ENCODE peak calls at places on chromosomes 5 and 9, in four cellular contexts. One of them, this sample, is unnamed.

GRCh38 chr9:124695280-124695890 is 75.7 kb downstream of the NR6A1 start:
- DNase-seq in stomach: no peak
- DNase-seq in upper lobe of left lung: peak; percentile 58
- DNase-seq in HepG2: no peak
- DNase-seq in this sample: no peak

GRCh38 chr5:95533761-95534160 is 21.0 kb downstream of the SKIC3 start:
- DNase-seq in HepG2: no peak
- DNase-seq in stomach: no peak
- DNase-seq in upper lobe of left lung: no peak
- DNase-seq in this sample: no peak

GRCh38 chr9:120807607-120808379 is 14.6 kb upstream of the FBXW2 start:
- DNase-seq in upper lobe of left lung: no peak
- DNase-seq in HepG2: no peak
- DNase-seq in stomach: no peak
- DNase-seq in this sample: no peak

GRCh38 chr5:143352691-143353090 is 50.8 kb downstream of the NR3C1 start:
- DNase-seq in upper lobe of left lung: no peak
- DNase-seq in HepG2: no peak
- DNase-seq in stomach: no peak
- DNase-seq in this sample: no peak

GRCh38 chr5:132025403-132025971 is 14.0 kb upstream of the ACSL6 start:
- DNase-seq in HepG2: no peak
- DNase-seq in upper lobe of left lung: no peak
- DNase-seq in stomach: no peak
- DNase-seq in this sample: no peak

GRCh38 chr9:36101916-36102741 is 34.4 kb upstream of the GLIPR2 start:
- DNase-seq in stomach: no peak
- DNase-seq in HepG2: peak; percentile 57
- DNase-seq in upper lobe of left lung: no peak
- DNase-seq in this sample: no peak

GRCh38 chr5:36934740-36935356 is 58.3 kb downstream of the NIPBL start:
- DNase-seq in upper lobe of left lung: no peak
- DNase-seq in stomach: no peak
- DNase-seq in HepG2: no peak
- DNase-seq in this sample: no peak

GRCh38 chr9:37913480-37914153 is 9.7 kb upstream of the SLC25A51 start:
- DNase-seq in upper lobe of left lung: no peak
- DNase-seq in HepG2: peak; percentile 81
- DNase-seq in stomach: peak; percentile 85
- DNase-seq in this sample: peak; percentile 87

GRCh38 chr5:41636605-41637004 is 126.2 kb upstream of the PLCXD3 start:
- DNase-seq in stomach: no peak
- DNase-seq in upper lobe of left lung: no peak
- DNase-seq in HepG2: peak; percentile 54
- DNase-seq in this sample: no peak

GRCh38 chr9:89438194-89438593 is 59.7 kb downstream of the SEMA4D start:
- DNase-seq in stomach: no peak
- DNase-seq in upper lobe of left lung: no peak
- DNase-seq in HepG2: no peak
- DNase-seq in this sample: no peak

GRCh38 chr9:134186471-134187109 is 22.2 kb upstream of the RNU6ATAC start:
- DNase-seq in stomach: no peak
- DNase-seq in HepG2: no peak
- DNase-seq in upper lobe of left lung: peak; percentile 65
- DNase-seq in this sample: peak; percentile 68

GRCh38 chr5:58458851-58459275 is 1.0 kb downstream of the PLK2 start:
- DNase-seq in stomach: no peak
- DNase-seq in HepG2: peak; percentile 43
- DNase-seq in upper lobe of left lung: no peak
- DNase-seq in this sample: no peak

GRCh38 chr5:134175874-134176522 is 752 bp downstream of the SKP1 start:
- DNase-seq in stomach: peak; percentile 36
- DNase-seq in HepG2: no peak
- DNase-seq in upper lobe of left lung: no peak
- DNase-seq in this sample: peak; percentile 68

GRCh38 chr5:172574845-172575170 is 66.3 kb upstream of the NEURL1B start:
- DNase-seq in stomach: no peak
- DNase-seq in HepG2: no peak
- DNase-seq in upper lobe of left lung: no peak
- DNase-seq in this sample: no peak
- TF ChIP-seq EP300 in stomach: no peak
- TF ChIP-seq EP300 in HepG2: no peak
- TF ChIP-seq EP300 in upper lobe of left lung: no peak
- TF ChIP-seq EP300 in this sample: no peak

DNA sequence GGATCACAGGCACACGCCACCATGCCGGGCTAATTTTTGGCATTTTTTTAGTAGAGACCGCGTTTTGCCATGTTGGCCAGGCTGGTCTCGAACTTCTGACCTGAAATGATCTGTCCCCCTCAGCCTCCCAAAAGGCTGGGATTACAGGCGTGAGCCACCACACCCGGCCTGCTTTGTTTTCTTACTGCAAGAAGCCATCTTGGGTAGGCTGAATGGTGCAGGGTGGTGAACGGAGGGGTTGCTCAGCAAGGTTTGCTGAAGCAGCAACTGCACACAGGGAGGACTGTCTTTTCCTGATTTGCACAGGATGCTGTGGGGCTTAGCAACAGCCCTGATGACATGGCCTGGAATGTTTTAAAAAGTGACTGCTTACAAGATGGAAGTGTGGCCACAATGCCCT is 10.7 kb downstream of the ZNF354B start:
- DNase-seq in HepG2: no peak
- DNase-seq in upper lobe of left lung: no peak
- DNase-seq in stomach: no peak
- DNase-seq in this sample: no peak
- H3K4me1 ChIP-seq in HepG2: no peaks in the 10 kb centered on the region
- H3K4me1 ChIP-seq in upper lobe of left lung: no peaks in the 10 kb centered on the region
- H3K4me1 ChIP-seq in stomach: no peaks in the 10 kb centered on the region
- H3K4me1 ChIP-seq in this sample: no peaks in the 10 kb centered on the region

GRCh38 chr5:33892419-33893151 is 795 bp upstream of the ADAMTS12 start:
- DNase-seq in HepG2: peak; percentile 2
- DNase-seq in upper lobe of left lung: no peak
- DNase-seq in stomach: peak; percentile 49
- DNase-seq in this sample: peak; percentile 73
- TF ChIP-seq POLR2AphosphoS5 in HepG2: no peak
- TF ChIP-seq POLR2AphosphoS5 in upper lobe of left lung: no peak
- TF ChIP-seq POLR2AphosphoS5 in stomach: no peak
- TF ChIP-seq POLR2AphosphoS5 in this sample: peak; percentile 44

GRCh38 chr9:693460-694390 is 147.8 kb upstream of the DMRT1 start:
- DNase-seq in HepG2: no peak
- DNase-seq in stomach: no peak
- DNase-seq in upper lobe of left lung: no peak
- DNase-seq in this sample: peak; percentile 93
- TF ChIP-seq EP300 in HepG2: no peak
- TF ChIP-seq EP300 in stomach: peak; percentile 16
- TF ChIP-seq EP300 in upper lobe of left lung: no peak
- TF ChIP-seq EP300 in this sample: peak; percentile 65